ENCODE peak calls at places on chromosome 21, in six cellular contexts. F is thyroid gland, U is ovary, Y is IMR-90, K is upper lobe of left lung, J is breast epithelium. H is an unnamed sample.

GRCh38 chr21:37208741-37209225 is 58.4 kb downstream of the VPS26C start:
- DNase-seq in F (peak; percentile 94), U (no peak), Y (no peak), K (no peak), J (no peak), H (no peak)

GRCh38 chr21:32562426-32562825 is 22.9 kb downstream of the TCP10L start:
- DNase-seq in F (peak; percentile 61), U (peak; percentile 73), Y (peak; percentile 83), K (no peak), J (no peak), H (peak; percentile 81)

GRCh38 chr21:16389622-16390021 is 659.8 kb downstream of the USP25 start:
- DNase-seq in F (no peak), U (no peak), Y (no peak), K (no peak), J (no peak), H (no peak)

GRCh38 chr21:44054710-44055109 is 42.6 kb downstream of the TRAPPC10 start:
- DNase-seq in F (peak; percentile 75), U (no peak), Y (peak; percentile 56), K (no peak), J (no peak), H (no peak)

GRCh38 chr21:31198575-31198974 is 145.5 kb downstream of the TIAM1 start:
- DNase-seq in F (no peak), U (no peak), Y (peak; percentile 62), K (no peak), J (no peak), H (no peak)

GRCh38 chr21:33760641-33761103 is 118.4 kb downstream of the ITSN1 start:
- DNase-seq in F (no peak), U (no peak), Y (peak; percentile 86), K (no peak), J (no peak), H (no peak)

GRCh38 chr21:37155216-37155615 is 82.2 kb downstream of the TTC3 start:
- DNase-seq in F (no peak), U (no peak), Y (peak; percentile 20), K (no peak), J (no peak), H (no peak)

GRCh38 chr21:33301632-33302002 is 23.2 kb upstream of the IFNAR1 start:
- DNase-seq in F (no peak), U (no peak), Y (no peak), K (no peak), J (no peak), H (no peak)

DNA sequence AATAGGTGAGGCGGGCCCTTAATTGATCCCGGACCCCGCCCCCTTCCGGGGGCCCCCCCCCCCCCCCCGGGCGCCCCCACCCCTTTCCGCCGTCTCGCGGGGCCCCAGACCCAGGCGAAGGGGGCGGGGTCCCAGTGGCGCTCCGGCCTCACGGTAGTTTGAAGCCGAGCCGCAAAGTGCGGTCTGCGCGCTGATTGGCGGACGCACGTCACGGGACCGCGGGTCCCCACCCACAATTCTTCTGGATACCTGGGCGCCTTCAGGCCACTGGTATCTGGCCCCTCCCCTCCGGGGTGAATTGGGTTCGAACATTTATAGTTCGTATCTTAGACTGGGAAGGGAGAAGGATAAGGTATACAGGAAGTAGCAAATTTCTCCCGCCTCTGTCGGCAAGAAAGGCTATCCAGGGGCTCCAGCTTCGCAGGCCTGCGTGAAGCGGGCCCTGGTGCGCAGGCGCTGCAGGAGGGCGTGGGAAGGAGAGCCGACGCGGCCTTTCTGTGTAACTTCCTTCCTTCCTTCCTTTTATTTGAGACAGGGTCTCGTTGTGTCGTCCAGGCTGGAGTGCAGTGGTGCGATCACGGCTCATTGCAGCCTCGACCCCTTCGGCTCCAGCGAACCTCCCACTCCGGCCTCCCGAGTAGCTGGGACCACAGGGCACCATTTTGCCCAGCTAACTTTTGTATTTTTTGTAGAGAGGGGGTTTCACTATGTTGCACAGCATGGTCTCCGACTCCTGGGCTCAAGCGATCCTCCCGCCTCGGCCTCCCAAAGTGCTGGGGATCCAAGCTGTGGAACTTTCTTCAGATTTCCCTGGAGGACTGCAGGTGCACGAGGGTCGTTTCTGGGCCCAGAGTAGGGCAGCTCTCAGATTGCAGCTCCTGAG is 564 bp upstream of the HMGN1 start:
- DNase-seq in F (peak; percentile 99), U (peak; percentile 94), Y (peak; percentile 90), K (peak; percentile 100), J (peak; percentile 97), H (peak; percentile 94)
- TF ChIP-seq POLR2A in F (peak; percentile 25), U (no peak), Y (no peak), K (peak; percentile 75), J (no peak), H (no peak)

GRCh38 chr21:39667353-39667891 is 54.7 kb downstream of the B3GALT5 start:
- DNase-seq in F (no peak), U (no peak), Y (no peak), K (no peak), J (no peak), H (no peak)
- TF ChIP-seq POLR2A in F (no peak), U (no peak), Y (no peak), K (no peak), J (no peak), H (no peak)

GRCh38 chr21:35026153-35026499 is 23.0 kb downstream of the RUNX1 start:
- DNase-seq in F (no peak), U (no peak), Y (no peak), K (no peak), J (no peak), H (no peak)

GRCh38 chr21:35027558-35028450 is 21.3 kb downstream of the RUNX1 start:
- DNase-seq in F (no peak), U (no peak), Y (no peak), K (no peak), J (no peak), H (no peak)

GRCh38 chr21:35025206-35026152 is 23.6 kb downstream of the RUNX1 start:
- DNase-seq in F (no peak), U (no peak), Y (no peak), K (no peak), J (no peak), H (no peak)

GRCh38 chr21:35028451-35028757 is 20.7 kb downstream of the RUNX1 start:
- DNase-seq in F (no peak), U (no peak), Y (no peak), K (no peak), J (no peak), H (no peak)

DNA sequence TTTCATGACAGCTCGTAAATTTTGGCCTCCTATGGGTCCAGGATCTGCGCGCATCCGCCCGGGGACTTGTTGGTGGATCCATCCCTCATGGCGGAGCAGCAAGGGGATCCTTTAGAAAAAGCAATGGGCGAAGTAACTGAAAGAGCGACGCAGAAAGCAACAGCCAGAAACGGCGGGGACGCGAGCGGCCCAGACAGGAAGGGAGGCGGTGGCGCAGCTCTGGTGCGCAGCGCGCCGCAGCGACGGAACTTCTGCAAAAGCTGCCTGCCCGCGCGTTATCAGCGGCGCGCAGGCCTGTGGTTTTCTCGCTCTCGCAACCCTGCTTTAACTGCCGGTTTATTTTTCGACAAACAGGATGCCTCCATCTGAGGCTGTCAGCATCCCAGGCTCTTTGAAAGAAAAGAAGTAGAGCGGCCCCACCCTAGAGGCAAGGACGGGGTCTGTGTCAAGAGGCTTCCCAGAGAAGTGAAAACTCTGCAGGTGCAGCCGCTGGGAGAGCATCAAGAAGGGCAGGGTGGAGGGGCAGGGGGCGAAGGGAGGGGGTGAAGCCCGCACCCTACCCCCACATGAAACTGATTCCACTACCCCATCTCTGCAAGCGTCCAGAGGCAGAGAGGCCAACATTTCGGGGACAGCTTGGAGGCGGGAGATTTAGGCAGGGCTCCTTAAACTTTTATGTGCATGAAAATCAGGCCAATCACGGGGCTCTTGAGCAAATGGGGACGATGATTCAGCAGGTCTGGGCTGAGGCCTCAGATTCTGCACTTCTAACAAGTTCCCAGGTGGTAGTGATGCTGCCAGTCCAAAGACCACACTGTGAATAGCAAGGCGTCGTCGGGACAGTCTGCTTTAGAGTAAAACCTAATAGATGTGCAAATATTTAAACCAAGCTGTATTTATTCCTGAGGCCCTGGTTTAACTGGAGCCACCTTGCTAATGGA is 22.2 kb downstream of the RUNX1 start:
- DNase-seq in F (peak; percentile 17), U (no peak), Y (peak; percentile 48), K (peak; percentile 94), J (no peak), H (peak; percentile 25)
- TF ChIP-seq POLR2A in F (no peak), U (no peak), Y (no peak), K (peak; percentile 51), J (no peak), H (no peak)

GRCh38 chr21:46154955-46155513 is 345 bp downstream of the FTCD start:
- DNase-seq in F (no peak), U (peak; percentile 16), Y (no peak), K (peak; percentile 64), J (peak; percentile 48), H (peak; percentile 12)

GRCh38 chr21:46151989-46152938 is 3.1 kb downstream of the FTCD start:
- DNase-seq in F (peak; percentile 44), U (peak; percentile 17), Y (no peak), K (peak; percentile 66), J (peak; percentile 30), H (no peak)

GRCh38 chr21:46152939-46153258 is 2.5 kb downstream of the FTCD start:
- DNase-seq in F (no peak), U (no peak), Y (no peak), K (peak; percentile 83), J (peak; percentile 47), H (no peak)

GRCh38 chr21:46154155-46154954 is 1.0 kb downstream of the FTCD start:
- DNase-seq in F (no peak), U (peak; percentile 18), Y (no peak), K (peak; percentile 81), J (peak; percentile 48), H (no peak)

GRCh38 chr21:46153259-46154154 is 1.9 kb downstream of the FTCD start:
- DNase-seq in F (peak; percentile 73), U (peak; percentile 72), Y (no peak), K (peak; percentile 92), J (peak; percentile 72), H (peak; percentile 51)
- TF ChIP-seq POLR2A in F (peak; percentile 10), U (no peak), Y (no peak), K (no peak), J (no peak), H (no peak)

GRCh38 chr21:45512626-45513002 is 29.6 kb downstream of the SLC19A1 start:
- DNase-seq in F (no peak), U (peak; percentile 15), Y (no peak), K (no peak), J (no peak), H (no peak)

GRCh38 chr21:45514311-45515021 is 27.8 kb downstream of the SLC19A1 start:
- DNase-seq in F (no peak), U (peak; percentile 10), Y (no peak), K (peak; percentile 58), J (no peak), H (no peak)

GRCh38 chr21:45513003-45513706 is 29.1 kb downstream of the SLC19A1 start:
- DNase-seq in F (peak; percentile 63), U (peak; percentile 8), Y (no peak), K (peak; percentile 81), J (peak; percentile 82), H (no peak)

GRCh38 chr21:45515241-45516061 is 26.8 kb downstream of the SLC19A1 start:
- DNase-seq in F (no peak), U (peak; percentile 11), Y (no peak), K (peak; percentile 76), J (no peak), H (no peak)

DNA sequence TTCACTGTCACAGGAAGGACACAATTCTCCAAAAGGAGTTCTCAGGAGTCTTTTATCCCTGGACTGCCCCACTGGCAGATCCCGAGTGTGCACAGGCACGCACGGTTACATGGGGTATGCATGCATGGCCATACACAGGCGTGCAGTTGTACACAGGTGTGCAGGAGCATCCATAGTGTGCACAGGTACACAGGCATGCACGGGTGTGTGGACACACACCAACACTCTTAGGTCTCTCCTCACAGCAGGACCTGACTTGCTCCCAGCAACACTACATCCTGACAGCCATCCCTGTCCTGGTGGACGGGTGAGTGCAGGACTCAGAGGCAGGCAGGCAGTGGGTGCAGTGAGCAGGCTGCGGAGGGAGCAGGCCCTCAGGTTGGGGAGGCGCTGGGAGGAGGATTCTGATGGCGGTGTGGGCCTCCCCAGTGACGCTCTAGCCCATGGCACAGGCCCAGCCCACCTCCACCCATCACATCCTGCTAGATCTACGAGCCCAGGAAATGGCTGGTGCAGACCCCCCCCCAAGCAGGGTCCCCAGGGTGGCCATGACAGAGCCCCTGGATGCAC is 28.4 kb downstream of the SLC19A1 start:
- DNase-seq in F (no peak), U (peak; percentile 6), Y (no peak), K (peak; percentile 46), J (no peak), H (no peak)
- TF ChIP-seq POLR2A in F (no peak), U (no peak), Y (no peak), K (no peak), J (no peak), H (no peak)